ENCODE peak calls at places on chromosomes 12 and 14, in eight cellular contexts. F is HuH-7; U is tibial artery; M is GF-D8; E is NCI-H69; Y is adrenal gland; O is kidney tubule cell; V is activated naive CD4-positive, alpha-beta T cell treated with Interleukin-2 at 50 U/mL for 16 hours. C is an unnamed sample.
A peak's percentile ranks its signal among the peaks of the same experiment; 100 is the strongest.

GRCh38 chr14:55913324-55914035 is 204.7 kb upstream of the PELI2 start:
- DNase-seq in M (no peak), U (peak; percentile 83), E (no peak), V (no peak), Y (peak; percentile 55), F (no peak), O (peak; percentile 70), C (peak; percentile 70)

GRCh38 chr12:29879606-29880308 is 96.0 kb upstream of the TMTC1 start:
- DNase-seq in V (no peak), U (no peak), F (no peak), E (no peak), O (no peak), M (no peak), Y (no peak), C (no peak)

GRCh38 chr14:54610051-54610977 is 43.4 kb downstream of the SAMD4A start:
- DNase-seq in F (no peak), U (no peak), O (peak; percentile 20), E (no peak), Y (no peak), M (no peak), V (no peak), C (no peak)

GRCh38 chr12:124940393-124941169 is 26.1 kb upstream of the UBC start:
- DNase-seq in E (no peak), U (peak; percentile 94), V (peak; percentile 87), F (peak; percentile 71), O (peak; percentile 93), Y (peak; percentile 93), M (no peak), C (no peak)

GRCh38 chr14:101834387-101835165 is 73.1 kb downstream of the PPP2R5C start:
- DNase-seq in F (no peak), E (no peak), Y (no peak), V (no peak), M (no peak), O (no peak), U (no peak), C (no peak)

GRCh38 chr12:57224973-57225679 is 4.4 kb upstream of the SHMT2 start:
- DNase-seq in F (no peak), Y (no peak), U (no peak), M (no peak), O (no peak), V (peak; percentile 61), E (peak; percentile 75), C (no peak)

GRCh38 chr14:106802413-106803364 is 1276.3 kb downstream of the TMEM121 start:
- DNase-seq in V (no peak), E (peak; percentile 17), F (no peak), M (no peak), U (no peak), Y (no peak), O (peak; percentile 15), C (no peak)

GRCh38 chr12:71967176-71967575 is 28.5 kb downstream of the TPH2 start:
- DNase-seq in E (no peak), V (no peak), U (no peak), O (peak; percentile 57), M (no peak), Y (no peak), F (no peak), C (no peak)

GRCh38 chr12:79381246-79382208 is 309.2 kb downstream of the PAWR start:
- DNase-seq in F (no peak), M (no peak), E (peak; percentile 93), U (no peak), O (no peak), V (no peak), Y (no peak), C (no peak)

GRCh38 chr12:69947123-69947522 is 122.1 kb downstream of the MYRFL start:
- DNase-seq in U (no peak), M (no peak), Y (no peak), V (no peak), E (no peak), F (no peak), O (no peak), C (no peak)